ENCODE peak calls at places on chromosome 16, in six cellular contexts. One of them, this sample, is unnamed.

GRCh38 chr16:84281077-84281476 is 13.6 kb upstream of the WFDC1 start:
- DNase-seq in CD8-positive, alpha-beta T cell: no peak
- DNase-seq in glutamatergic neuron: no peak
- DNase-seq in fibroblast of pulmonary artery: peak
- DNase-seq in choroid plexus epithelial cell: peak
- DNase-seq in bronchial epithelial cell: peak
- DNase-seq in this sample: no peak

GRCh38 chr16:6918661-6919060 is 414.0 kb upstream of the RBFOX1 start:
- DNase-seq in CD8-positive, alpha-beta T cell: no peak
- DNase-seq in bronchial epithelial cell: no peak
- DNase-seq in choroid plexus epithelial cell: no peak
- DNase-seq in glutamatergic neuron: no peak
- DNase-seq in fibroblast of pulmonary artery: no peak
- DNase-seq in this sample: no peak

GRCh38 chr16:85986931-85987749 is 88.2 kb downstream of the IRF8 start:
- DNase-seq in fibroblast of pulmonary artery: no peak
- DNase-seq in choroid plexus epithelial cell: no peak
- DNase-seq in CD8-positive, alpha-beta T cell: peak
- DNase-seq in glutamatergic neuron: peak
- DNase-seq in bronchial epithelial cell: no peak
- DNase-seq in this sample: peak

GRCh38 chr16:51648521-51648920 is 497.5 kb upstream of the SALL1 start:
- DNase-seq in CD8-positive, alpha-beta T cell: no peak
- DNase-seq in fibroblast of pulmonary artery: no peak
- DNase-seq in choroid plexus epithelial cell: peak
- DNase-seq in glutamatergic neuron: no peak
- DNase-seq in bronchial epithelial cell: no peak
- DNase-seq in this sample: no peak

GRCh38 chr16:87016636-87017035 is 300.6 kb downstream of the C16orf95 start:
- DNase-seq in CD8-positive, alpha-beta T cell: no peak
- DNase-seq in choroid plexus epithelial cell: no peak
- DNase-seq in glutamatergic neuron: no peak
- DNase-seq in bronchial epithelial cell: no peak
- DNase-seq in fibroblast of pulmonary artery: no peak
- DNase-seq in this sample: no peak

GRCh38 chr16:10122546-10122945 is 59.7 kb downstream of the GRIN2A start:
- DNase-seq in fibroblast of pulmonary artery: no peak
- DNase-seq in glutamatergic neuron: no peak
- DNase-seq in CD8-positive, alpha-beta T cell: no peak
- DNase-seq in bronchial epithelial cell: no peak
- DNase-seq in choroid plexus epithelial cell: no peak
- DNase-seq in this sample: peak

GRCh38 chr16:16021988-16022682 is 72.7 kb downstream of the ABCC1 start:
- DNase-seq in CD8-positive, alpha-beta T cell: no peak
- DNase-seq in bronchial epithelial cell: peak
- DNase-seq in choroid plexus epithelial cell: peak
- DNase-seq in glutamatergic neuron: peak
- DNase-seq in fibroblast of pulmonary artery: peak
- DNase-seq in this sample: peak

GRCh38 chr16:3045758-3046505 is 429 bp upstream of the MMP25 start:
- DNase-seq in choroid plexus epithelial cell: no peak
- DNase-seq in CD8-positive, alpha-beta T cell: no peak
- DNase-seq in bronchial epithelial cell: no peak
- DNase-seq in glutamatergic neuron: peak
- DNase-seq in fibroblast of pulmonary artery: no peak
- DNase-seq in this sample: no peak

GRCh38 chr16:88633684-88634140 is 4.7 kb upstream of the IL17C start:
- DNase-seq in fibroblast of pulmonary artery: peak
- DNase-seq in CD8-positive, alpha-beta T cell: peak
- DNase-seq in choroid plexus epithelial cell: peak
- DNase-seq in bronchial epithelial cell: peak
- DNase-seq in glutamatergic neuron: peak
- DNase-seq in this sample: peak

GRCh38 chr16:1102333-1102700 is 6.3 kb upstream of the C1QTNF8 start:
- DNase-seq in fibroblast of pulmonary artery: no peak
- DNase-seq in CD8-positive, alpha-beta T cell: no peak
- DNase-seq in bronchial epithelial cell: no peak
- DNase-seq in choroid plexus epithelial cell: no peak
- DNase-seq in glutamatergic neuron: no peak
- DNase-seq in this sample: no peak

GRCh38 chr16:1100084-1100800 is 4.2 kb upstream of the C1QTNF8 start:
- DNase-seq in bronchial epithelial cell: no peak
- DNase-seq in CD8-positive, alpha-beta T cell: no peak
- DNase-seq in choroid plexus epithelial cell: no peak
- DNase-seq in fibroblast of pulmonary artery: no peak
- DNase-seq in glutamatergic neuron: no peak
- DNase-seq in this sample: no peak

GRCh38 chr16:1099224-1100083 is 3.4 kb upstream of the C1QTNF8 start:
- DNase-seq in fibroblast of pulmonary artery: no peak
- DNase-seq in bronchial epithelial cell: no peak
- DNase-seq in choroid plexus epithelial cell: no peak
- DNase-seq in glutamatergic neuron: no peak
- DNase-seq in CD8-positive, alpha-beta T cell: no peak
- DNase-seq in this sample: no peak

GRCh38 chr16:1101573-1102332 is 5.7 kb upstream of the C1QTNF8 start:
- DNase-seq in fibroblast of pulmonary artery: no peak
- DNase-seq in bronchial epithelial cell: no peak
- DNase-seq in glutamatergic neuron: no peak
- DNase-seq in CD8-positive, alpha-beta T cell: no peak
- DNase-seq in choroid plexus epithelial cell: no peak
- DNase-seq in this sample: no peak

GRCh38 chr16:1101133-1101532 is 5.1 kb upstream of the C1QTNF8 start:
- DNase-seq in fibroblast of pulmonary artery: no peak
- DNase-seq in glutamatergic neuron: no peak
- DNase-seq in bronchial epithelial cell: no peak
- DNase-seq in choroid plexus epithelial cell: no peak
- DNase-seq in CD8-positive, alpha-beta T cell: no peak
- DNase-seq in this sample: no peak
- TF ChIP-seq CTCF in fibroblast of pulmonary artery: no peak
- TF ChIP-seq CTCF in glutamatergic neuron: no peak
- TF ChIP-seq CTCF in bronchial epithelial cell: no peak
- TF ChIP-seq CTCF in choroid plexus epithelial cell: no peak
- TF ChIP-seq CTCF in CD8-positive, alpha-beta T cell: no peak
- TF ChIP-seq CTCF in this sample: no peak

GRCh38 chr16:73739049-73739769 is 557.4 kb upstream of the PSMD7 start:
- DNase-seq in fibroblast of pulmonary artery: no peak
- DNase-seq in glutamatergic neuron: no peak
- DNase-seq in CD8-positive, alpha-beta T cell: no peak
- DNase-seq in bronchial epithelial cell: peak
- DNase-seq in choroid plexus epithelial cell: no peak
- DNase-seq in this sample: no peak

GRCh38 chr16:73746554-73746953 is 550.1 kb upstream of the PSMD7 start:
- DNase-seq in glutamatergic neuron: no peak
- DNase-seq in fibroblast of pulmonary artery: no peak
- DNase-seq in bronchial epithelial cell: no peak
- DNase-seq in CD8-positive, alpha-beta T cell: no peak
- DNase-seq in choroid plexus epithelial cell: no peak
- DNase-seq in this sample: no peak

GRCh38 chr16:73747328-73747727 is 549.3 kb upstream of the PSMD7 start:
- DNase-seq in choroid plexus epithelial cell: no peak
- DNase-seq in glutamatergic neuron: no peak
- DNase-seq in CD8-positive, alpha-beta T cell: no peak
- DNase-seq in bronchial epithelial cell: no peak
- DNase-seq in fibroblast of pulmonary artery: no peak
- DNase-seq in this sample: no peak

GRCh38 chr16:73743665-73744496 is 552.7 kb upstream of the PSMD7 start:
- DNase-seq in glutamatergic neuron: peak
- DNase-seq in fibroblast of pulmonary artery: no peak
- DNase-seq in CD8-positive, alpha-beta T cell: no peak
- DNase-seq in bronchial epithelial cell: no peak
- DNase-seq in choroid plexus epithelial cell: no peak
- DNase-seq in this sample: no peak
- TF ChIP-seq CTCF in glutamatergic neuron: peak
- TF ChIP-seq CTCF in fibroblast of pulmonary artery: no peak
- TF ChIP-seq CTCF in CD8-positive, alpha-beta T cell: no peak
- TF ChIP-seq CTCF in bronchial epithelial cell: no peak
- TF ChIP-seq CTCF in choroid plexus epithelial cell: no peak
- TF ChIP-seq CTCF in this sample: peak

GRCh38 chr16:47158991-47159390 is 15.2 kb upstream of the NETO2 start:
- DNase-seq in bronchial epithelial cell: no peak
- DNase-seq in choroid plexus epithelial cell: no peak
- DNase-seq in fibroblast of pulmonary artery: no peak
- DNase-seq in glutamatergic neuron: no peak
- DNase-seq in CD8-positive, alpha-beta T cell: no peak
- DNase-seq in this sample: no peak

GRCh38 chr16:47160422-47160821 is 16.7 kb upstream of the NETO2 start:
- DNase-seq in glutamatergic neuron: no peak
- DNase-seq in CD8-positive, alpha-beta T cell: no peak
- DNase-seq in fibroblast of pulmonary artery: no peak
- DNase-seq in choroid plexus epithelial cell: no peak
- DNase-seq in bronchial epithelial cell: no peak
- DNase-seq in this sample: no peak

DNA sequence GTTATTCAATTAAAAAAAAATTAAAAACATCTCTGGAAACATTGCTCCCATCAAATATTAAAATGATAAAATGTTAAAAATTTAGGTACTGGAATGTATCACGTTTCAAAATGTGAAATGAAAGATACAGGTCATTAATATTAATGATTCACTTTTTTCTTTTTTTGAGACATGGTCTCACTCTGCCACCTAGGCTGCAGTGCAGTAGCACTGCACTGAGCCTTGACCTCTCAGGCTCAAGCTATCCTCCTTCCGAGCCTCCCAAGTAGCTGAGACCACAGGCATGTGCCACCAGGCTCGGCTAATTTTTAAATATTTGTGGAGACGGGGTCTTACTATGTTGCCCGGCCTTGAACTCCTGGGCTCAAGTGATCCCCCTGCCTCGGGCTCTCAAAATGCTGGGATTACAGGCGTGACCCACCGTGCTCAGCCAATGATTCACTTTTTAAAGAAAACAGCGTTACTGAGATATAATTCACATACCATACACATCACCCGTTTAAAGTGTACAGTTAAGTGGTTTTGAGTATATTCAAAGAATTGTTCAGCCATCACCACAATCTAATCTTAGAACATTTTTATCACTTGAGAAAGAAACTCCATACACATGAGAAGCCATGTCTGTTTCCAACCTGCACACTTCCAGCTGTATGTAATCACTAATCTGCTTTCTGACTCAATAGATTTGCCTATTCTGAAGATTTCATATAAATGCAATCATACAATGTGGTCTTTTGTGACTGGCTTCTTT is 19.1 kb upstream of the NETO2 start:
- DNase-seq in choroid plexus epithelial cell: no peak
- DNase-seq in CD8-positive, alpha-beta T cell: no peak
- DNase-seq in fibroblast of pulmonary artery: no peak
- DNase-seq in glutamatergic neuron: no peak
- DNase-seq in bronchial epithelial cell: no peak
- DNase-seq in this sample: peak
- TF ChIP-seq CTCF in choroid plexus epithelial cell: no peak
- TF ChIP-seq CTCF in CD8-positive, alpha-beta T cell: no peak
- TF ChIP-seq CTCF in fibroblast of pulmonary artery: no peak
- TF ChIP-seq CTCF in glutamatergic neuron: no peak
- TF ChIP-seq CTCF in bronchial epithelial cell: no peak
- TF ChIP-seq CTCF in this sample: no peak

GRCh38 chr16:535446-536405 is 8.2 kb downstream of the CAPN15 start:
- DNase-seq in glutamatergic neuron: no peak
- DNase-seq in fibroblast of pulmonary artery: peak
- DNase-seq in choroid plexus epithelial cell: peak
- DNase-seq in CD8-positive, alpha-beta T cell: no peak
- DNase-seq in bronchial epithelial cell: peak
- DNase-seq in this sample: peak

GRCh38 chr16:534089-534635 is 6.7 kb downstream of the CAPN15 start:
- DNase-seq in glutamatergic neuron: no peak
- DNase-seq in CD8-positive, alpha-beta T cell: no peak
- DNase-seq in choroid plexus epithelial cell: no peak
- DNase-seq in bronchial epithelial cell: no peak
- DNase-seq in fibroblast of pulmonary artery: no peak
- DNase-seq in this sample: no peak

GRCh38 chr16:531494-532125 is 4.1 kb downstream of the CAPN15 start:
- DNase-seq in glutamatergic neuron: no peak
- DNase-seq in fibroblast of pulmonary artery: no peak
- DNase-seq in bronchial epithelial cell: no peak
- DNase-seq in choroid plexus epithelial cell: no peak
- DNase-seq in CD8-positive, alpha-beta T cell: no peak
- DNase-seq in this sample: no peak

GRCh38 chr16:534856-535445 is 7.4 kb downstream of the CAPN15 start:
- DNase-seq in choroid plexus epithelial cell: no peak
- DNase-seq in bronchial epithelial cell: no peak
- DNase-seq in CD8-positive, alpha-beta T cell: no peak
- DNase-seq in fibroblast of pulmonary artery: no peak
- DNase-seq in glutamatergic neuron: no peak
- DNase-seq in this sample: no peak

DNA sequence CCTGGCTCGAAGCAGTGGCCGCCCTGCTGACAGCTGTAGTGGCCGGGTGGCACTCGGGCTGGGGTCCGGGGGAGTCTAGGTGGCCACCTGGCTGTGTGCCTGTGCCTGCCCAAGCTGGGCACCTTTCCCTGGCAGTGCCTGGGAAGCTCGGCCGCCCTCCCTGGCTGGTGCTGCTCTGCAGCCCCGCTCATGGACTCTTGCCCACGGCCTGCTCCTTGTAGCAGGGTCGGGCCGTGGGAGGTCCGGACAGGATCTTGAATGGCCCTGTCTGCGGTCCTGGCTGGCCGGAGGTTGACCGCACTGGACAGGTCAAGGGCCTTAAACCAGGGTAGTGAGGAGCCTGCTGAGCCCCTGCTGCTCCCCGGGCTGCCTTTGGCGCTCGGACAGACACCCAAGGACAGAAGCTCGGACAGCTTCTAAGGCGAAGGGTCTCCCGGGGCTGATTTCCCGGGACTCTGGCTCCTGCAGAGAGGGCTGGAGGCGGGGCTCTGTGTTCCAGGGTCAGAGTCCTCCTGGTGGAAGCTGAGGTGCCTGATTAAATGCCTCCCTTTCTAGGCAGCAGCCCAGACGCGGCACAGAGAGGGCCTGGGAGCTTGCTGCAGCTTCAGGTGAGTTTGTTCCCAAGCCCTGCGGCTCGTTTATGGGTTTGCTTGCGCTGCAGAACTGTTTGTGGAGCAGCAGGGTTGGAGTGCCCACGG is 6.0 kb downstream of the CAPN15 start:
- DNase-seq in glutamatergic neuron: peak
- DNase-seq in bronchial epithelial cell: no peak
- DNase-seq in fibroblast of pulmonary artery: no peak
- DNase-seq in choroid plexus epithelial cell: no peak
- DNase-seq in CD8-positive, alpha-beta T cell: no peak
- DNase-seq in this sample: no peak
- TF ChIP-seq CTCF in glutamatergic neuron: no peak
- TF ChIP-seq CTCF in bronchial epithelial cell: no peak
- TF ChIP-seq CTCF in fibroblast of pulmonary artery: no peak
- TF ChIP-seq CTCF in choroid plexus epithelial cell: peak
- TF ChIP-seq CTCF in CD8-positive, alpha-beta T cell: no peak
- TF ChIP-seq CTCF in this sample: no peak

DNA sequence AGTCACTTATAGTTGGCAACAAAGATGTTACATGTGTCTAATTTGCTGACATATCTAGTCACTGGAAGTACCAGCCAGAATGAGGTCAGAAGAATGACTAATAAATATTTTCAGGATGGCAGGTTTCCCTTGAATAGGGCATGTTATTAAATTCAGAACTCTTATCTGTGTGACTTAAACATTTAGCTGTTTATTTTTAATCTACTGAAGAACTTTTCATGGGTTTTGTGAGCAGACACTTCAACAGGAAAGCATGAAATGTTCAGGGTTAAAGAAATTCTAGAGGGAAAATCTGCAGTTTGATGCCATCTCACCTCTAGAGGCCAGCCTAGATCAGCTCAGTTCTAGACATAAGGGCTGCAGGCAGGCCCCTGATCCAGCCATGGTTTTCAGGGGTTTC is 13.2 kb downstream of the JPT2 start:
- DNase-seq in bronchial epithelial cell: peak
- DNase-seq in fibroblast of pulmonary artery: peak
- DNase-seq in glutamatergic neuron: no peak
- DNase-seq in CD8-positive, alpha-beta T cell: no peak
- DNase-seq in choroid plexus epithelial cell: peak
- DNase-seq in this sample: peak
- TF ChIP-seq CTCF in bronchial epithelial cell: peak
- TF ChIP-seq CTCF in fibroblast of pulmonary artery: peak
- TF ChIP-seq CTCF in glutamatergic neuron: no peak
- TF ChIP-seq CTCF in CD8-positive, alpha-beta T cell: no peak
- TF ChIP-seq CTCF in choroid plexus epithelial cell: peak
- TF ChIP-seq CTCF in this sample: peak